ENCODE peak calls at places on chromosomes 6 and 20, in eight cellular contexts. One of them, this sample, is unnamed.

GRCh38 chr6:146803601-146804000 is 204.8 kb downstream of the ADGB start:
- DNase-seq in RWPE1: no peak
- DNase-seq in cardiac muscle cell: no peak
- DNase-seq in neural progenitor cell: no peak
- DNase-seq in endothelial cell: no peak
- DNase-seq in psoas muscle: no peak
- DNase-seq in left lung: peak
- DNase-seq in GM10248: no peak
- DNase-seq in this sample: no peak

GRCh38 chr6:81067057-81067456 is 685.4 kb downstream of the TENT5A start:
- DNase-seq in RWPE1: no peak
- DNase-seq in cardiac muscle cell: no peak
- DNase-seq in neural progenitor cell: no peak
- DNase-seq in endothelial cell: no peak
- DNase-seq in psoas muscle: no peak
- DNase-seq in left lung: no peak
- DNase-seq in GM10248: no peak
- DNase-seq in this sample: no peak

GRCh38 chr6:126176266-126176665 is 163.6 kb upstream of the CENPW start:
- DNase-seq in RWPE1: no peak
- DNase-seq in cardiac muscle cell: peak
- DNase-seq in neural progenitor cell: peak
- DNase-seq in endothelial cell: no peak
- DNase-seq in psoas muscle: no peak
- DNase-seq in left lung: no peak
- DNase-seq in GM10248: no peak
- DNase-seq in this sample: no peak

GRCh38 chr6:91376686-91377085 is 789.8 kb upstream of the MAP3K7 start:
- DNase-seq in RWPE1: no peak
- DNase-seq in cardiac muscle cell: no peak
- DNase-seq in neural progenitor cell: no peak
- DNase-seq in endothelial cell: no peak
- DNase-seq in psoas muscle: no peak
- DNase-seq in left lung: peak
- DNase-seq in GM10248: no peak
- DNase-seq in this sample: no peak

GRCh38 chr6:106098383-106099234 is 12.5 kb downstream of the PRDM1 start:
- DNase-seq in RWPE1: peak
- DNase-seq in cardiac muscle cell: no peak
- DNase-seq in neural progenitor cell: peak
- DNase-seq in endothelial cell: no peak
- DNase-seq in psoas muscle: no peak
- DNase-seq in left lung: no peak
- DNase-seq in GM10248: no peak
- DNase-seq in this sample: no peak

GRCh38 chr6:33768644-33769120 is 20.2 kb downstream of the LEMD2 start:
- DNase-seq in RWPE1: peak
- DNase-seq in cardiac muscle cell: peak
- DNase-seq in neural progenitor cell: peak
- DNase-seq in endothelial cell: peak
- DNase-seq in psoas muscle: peak
- DNase-seq in left lung: peak
- DNase-seq in GM10248: peak
- DNase-seq in this sample: peak

GRCh38 chr20:10375191-10375590 is 58.8 kb downstream of the MKKS start:
- DNase-seq in RWPE1: no peak
- DNase-seq in cardiac muscle cell: no peak
- DNase-seq in neural progenitor cell: no peak
- DNase-seq in endothelial cell: no peak
- DNase-seq in psoas muscle: no peak
- DNase-seq in left lung: no peak
- DNase-seq in GM10248: no peak
- DNase-seq in this sample: no peak

GRCh38 chr6:8391934-8392333 is 43.4 kb downstream of the SLC35B3 start:
- DNase-seq in RWPE1: no peak
- DNase-seq in cardiac muscle cell: no peak
- DNase-seq in neural progenitor cell: no peak
- DNase-seq in endothelial cell: no peak
- DNase-seq in psoas muscle: no peak
- DNase-seq in left lung: no peak
- DNase-seq in GM10248: no peak
- DNase-seq in this sample: no peak

GRCh38 chr6:79646006-79646405 is 14.9 kb downstream of the SH3BGRL2 start:
- DNase-seq in RWPE1: no peak
- DNase-seq in cardiac muscle cell: no peak
- DNase-seq in neural progenitor cell: peak
- DNase-seq in endothelial cell: peak
- DNase-seq in psoas muscle: no peak
- DNase-seq in left lung: no peak
- DNase-seq in GM10248: no peak
- DNase-seq in this sample: no peak

GRCh38 chr20:44635877-44636276 is 15.6 kb downstream of the ADA start:
- DNase-seq in RWPE1: no peak
- DNase-seq in cardiac muscle cell: no peak
- DNase-seq in neural progenitor cell: no peak
- DNase-seq in endothelial cell: no peak
- DNase-seq in psoas muscle: no peak
- DNase-seq in left lung: peak
- DNase-seq in GM10248: no peak
- DNase-seq in this sample: no peak

GRCh38 chr6:42393339-42393738 is 58.4 kb downstream of the TRERF1 start:
- DNase-seq in RWPE1: no peak
- DNase-seq in cardiac muscle cell: no peak
- DNase-seq in neural progenitor cell: no peak
- DNase-seq in endothelial cell: no peak
- DNase-seq in psoas muscle: no peak
- DNase-seq in left lung: no peak
- DNase-seq in GM10248: no peak
- DNase-seq in this sample: peak

GRCh38 chr6:42400031-42400760 is 51.5 kb downstream of the TRERF1 start:
- DNase-seq in RWPE1: no peak
- DNase-seq in cardiac muscle cell: no peak
- DNase-seq in neural progenitor cell: no peak
- DNase-seq in endothelial cell: no peak
- DNase-seq in psoas muscle: no peak
- DNase-seq in left lung: no peak
- DNase-seq in GM10248: no peak
- DNase-seq in this sample: no peak

GRCh38 chr6:42394151-42394550 is 57.6 kb downstream of the TRERF1 start:
- DNase-seq in RWPE1: no peak
- DNase-seq in cardiac muscle cell: no peak
- DNase-seq in neural progenitor cell: no peak
- DNase-seq in endothelial cell: no peak
- DNase-seq in psoas muscle: no peak
- DNase-seq in left lung: no peak
- DNase-seq in GM10248: no peak
- DNase-seq in this sample: no peak

GRCh38 chr6:42394881-42395620 is 56.7 kb downstream of the TRERF1 start:
- DNase-seq in RWPE1: no peak
- DNase-seq in cardiac muscle cell: no peak
- DNase-seq in neural progenitor cell: no peak
- DNase-seq in endothelial cell: no peak
- DNase-seq in psoas muscle: no peak
- DNase-seq in left lung: peak
- DNase-seq in GM10248: no peak
- DNase-seq in this sample: no peak

GRCh38 chr6:42396720-42397119 is 55.0 kb downstream of the TRERF1 start:
- DNase-seq in RWPE1: no peak
- DNase-seq in cardiac muscle cell: no peak
- DNase-seq in neural progenitor cell: no peak
- DNase-seq in endothelial cell: no peak
- DNase-seq in psoas muscle: no peak
- DNase-seq in left lung: no peak
- DNase-seq in GM10248: no peak
- DNase-seq in this sample: no peak
- TF ChIP-seq CTCF in RWPE1: no peak
- TF ChIP-seq CTCF in cardiac muscle cell: peak
- TF ChIP-seq CTCF in neural progenitor cell: peak
- TF ChIP-seq CTCF in endothelial cell: no peak
- TF ChIP-seq CTCF in psoas muscle: no peak
- TF ChIP-seq CTCF in left lung: no peak
- TF ChIP-seq CTCF in GM10248: no peak
- TF ChIP-seq CTCF in this sample: no peak

DNA sequence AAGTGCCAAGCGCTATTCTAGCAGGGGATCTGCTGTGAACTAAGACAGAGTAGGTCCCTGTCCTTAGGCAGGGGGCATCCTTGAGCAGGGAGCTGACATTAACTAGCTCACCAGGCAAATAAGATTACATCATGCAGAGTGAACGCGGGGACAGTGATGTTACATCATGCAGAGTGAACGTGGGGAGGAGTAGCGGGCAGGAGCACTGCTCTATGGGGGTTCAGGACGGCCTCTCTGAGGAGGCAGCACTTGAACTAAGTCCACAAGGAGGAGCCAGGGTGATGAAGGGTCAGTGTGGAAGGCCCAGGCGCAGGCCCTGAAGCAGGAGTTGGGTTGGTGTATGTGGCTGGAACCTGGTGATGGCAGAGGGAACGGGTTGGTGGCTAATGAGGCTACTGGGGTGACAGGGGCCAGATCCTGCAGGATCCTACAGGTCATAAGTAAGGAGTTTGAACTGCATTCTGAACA is 38.7 kb downstream of the KAT14 start:
- DNase-seq in RWPE1: no peak
- DNase-seq in cardiac muscle cell: no peak
- DNase-seq in neural progenitor cell: peak
- DNase-seq in endothelial cell: no peak
- DNase-seq in psoas muscle: no peak
- DNase-seq in left lung: no peak
- DNase-seq in GM10248: no peak
- DNase-seq in this sample: no peak
- TF ChIP-seq CTCF in RWPE1: no peak
- TF ChIP-seq CTCF in cardiac muscle cell: no peak
- TF ChIP-seq CTCF in neural progenitor cell: peak
- TF ChIP-seq CTCF in endothelial cell: no peak
- TF ChIP-seq CTCF in psoas muscle: no peak
- TF ChIP-seq CTCF in left lung: no peak
- TF ChIP-seq CTCF in GM10248: no peak
- TF ChIP-seq CTCF in this sample: no peak

DNA sequence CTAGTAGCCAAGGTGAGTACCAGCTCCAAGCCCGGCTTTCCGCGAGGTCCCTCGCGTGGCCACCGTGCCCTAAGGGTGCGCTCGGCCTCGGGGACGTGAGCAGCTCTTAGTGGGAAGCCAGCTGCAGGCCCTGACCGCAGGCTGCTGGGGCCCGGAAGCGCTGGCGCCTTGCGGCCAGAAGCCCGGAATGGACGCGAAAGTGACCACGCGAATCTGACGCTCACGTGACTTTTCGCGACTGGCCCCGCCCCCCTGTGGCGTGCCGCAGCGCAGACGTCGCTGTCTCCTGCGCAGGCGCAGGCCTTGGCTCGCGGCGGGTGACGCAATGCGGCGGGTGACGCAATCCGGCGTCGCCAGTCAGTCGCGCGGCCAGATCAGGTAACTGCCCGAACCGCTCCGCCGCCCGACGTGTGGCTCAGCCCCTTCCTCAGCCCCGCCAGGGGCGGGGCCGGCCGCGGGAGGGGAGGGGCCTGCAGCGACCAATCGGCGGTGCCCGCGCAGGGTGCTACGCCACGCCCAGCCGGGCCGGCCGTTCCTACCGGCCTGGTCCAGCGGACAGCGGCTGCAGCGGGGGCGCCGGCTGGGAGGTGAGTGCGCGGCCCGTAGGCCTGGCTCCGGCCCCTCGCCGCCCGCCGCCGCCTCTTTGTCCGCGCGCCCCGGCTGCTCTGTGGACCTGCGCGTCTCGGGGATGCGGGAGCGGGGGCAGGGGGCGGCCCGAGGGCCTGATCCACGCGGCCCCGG is at the start of gene GZF1:
- DNase-seq in RWPE1: peak
- DNase-seq in cardiac muscle cell: peak
- DNase-seq in neural progenitor cell: peak
- DNase-seq in endothelial cell: peak
- DNase-seq in psoas muscle: peak
- DNase-seq in left lung: peak
- DNase-seq in GM10248: peak
- DNase-seq in this sample: peak
- TF ChIP-seq CTCF in RWPE1: no peak
- TF ChIP-seq CTCF in cardiac muscle cell: peak
- TF ChIP-seq CTCF in neural progenitor cell: no peak
- TF ChIP-seq CTCF in endothelial cell: no peak
- TF ChIP-seq CTCF in psoas muscle: no peak
- TF ChIP-seq CTCF in left lung: no peak
- TF ChIP-seq CTCF in GM10248: no peak
- TF ChIP-seq CTCF in this sample: no peak

DNA sequence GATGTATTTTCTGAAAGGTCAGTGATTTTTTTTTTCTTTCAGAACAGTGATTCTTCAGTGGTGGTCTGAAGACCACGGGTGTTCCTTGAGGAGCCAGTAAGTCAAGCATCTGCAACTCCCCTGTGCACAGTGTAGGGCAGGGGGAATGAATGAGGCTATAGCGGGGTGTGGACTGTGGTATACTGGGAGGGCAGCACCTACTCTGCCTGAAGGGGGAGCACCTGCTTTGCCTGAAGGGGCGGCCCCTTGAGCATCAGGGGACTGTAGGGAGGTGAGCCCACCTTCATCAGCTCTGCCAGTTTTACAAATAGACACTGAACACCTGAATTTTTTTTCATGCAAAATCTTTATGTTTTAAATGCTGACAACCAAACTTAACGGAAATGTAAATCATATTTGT is 77.5 kb upstream of the RIPOR2 start:
- DNase-seq in RWPE1: no peak
- DNase-seq in cardiac muscle cell: no peak
- DNase-seq in neural progenitor cell: no peak
- DNase-seq in endothelial cell: no peak
- DNase-seq in psoas muscle: no peak
- DNase-seq in left lung: no peak
- DNase-seq in GM10248: no peak
- DNase-seq in this sample: no peak
- TF ChIP-seq CTCF in RWPE1: no peak
- TF ChIP-seq CTCF in cardiac muscle cell: peak
- TF ChIP-seq CTCF in neural progenitor cell: peak
- TF ChIP-seq CTCF in endothelial cell: no peak
- TF ChIP-seq CTCF in psoas muscle: no peak
- TF ChIP-seq CTCF in left lung: no peak
- TF ChIP-seq CTCF in GM10248: peak
- TF ChIP-seq CTCF in this sample: no peak

This sample was measured in nephron progenitor cell.